ENCODE peak calls at places on chromosomes 13 and 19, in seven cellular contexts. Z is breast epithelium, E is upper lobe of left lung, B is transverse colon, W is SK-N-SH, A is suprapubic skin, P is SK-N-MC. U is an unnamed sample.
A peak's percentile ranks its signal among the peaks of the same experiment; 100 is the strongest.

GRCh38 chr13:48412881-48413351 is at the start of gene LPAR6:
- DNase-seq in Z (no peak), E (no peak), B (no peak), W (no peak), A (no peak), P (no peak), U (no peak)

GRCh38 chr13:56182598-56182997 is 958.1 kb upstream of the PRR20A start:
- DNase-seq in Z (no peak), E (no peak), B (no peak), W (no peak), A (no peak), P (no peak), U (no peak)

GRCh38 chr13:20350819-20351218 is 118.7 kb upstream of the GJB6 start:
- DNase-seq in Z (no peak), E (no peak), B (no peak), W (no peak), A (no peak), P (no peak), U (no peak)

GRCh38 chr19:49613374-49613773 is 22.4 kb downstream of the PRR12 start:
- DNase-seq in Z (no peak), E (no peak), B (no peak), W (no peak), A (no peak), P (no peak), U (no peak)

GRCh38 chr13:108495686-108496363 is 133.6 kb upstream of the MYO16 start:
- DNase-seq in Z (no peak), E (peak; percentile 84), B (no peak), W (peak; percentile 57), A (no peak), P (no peak), U (peak; percentile 17)

GRCh38 chr19:41945135-41945766 is 13.9 kb downstream of the RABAC1 start:
- DNase-seq in Z (peak; percentile 48), E (no peak), B (peak; percentile 83), W (no peak), A (no peak), P (no peak), U (peak; percentile 78)

GRCh38 chr13:36919206-36919832 is 719 bp downstream of the SMAD9 start:
- DNase-seq in Z (no peak), E (peak; percentile 88), B (peak; percentile 28), W (peak; percentile 75), A (no peak), P (no peak), U (no peak)

GRCh38 chr19:43524922-43525835 is 1.8 kb downstream of the ETHE1 start:
- DNase-seq in Z (peak; percentile 78), E (no peak), B (peak; percentile 87), W (no peak), A (peak; percentile 86), P (no peak), U (no peak)

GRCh38 chr13:110338441-110339101 is 31.5 kb downstream of the COL4A2 start:
- DNase-seq in Z (peak; percentile 71), E (no peak), B (peak; percentile 51), W (no peak), A (no peak), P (no peak), U (no peak)

GRCh38 chr19:5261151-5261890 is 79.3 kb downstream of the PTPRS start:
- DNase-seq in Z (peak; percentile 71), E (no peak), B (no peak), W (no peak), A (no peak), P (no peak), U (no peak)

GRCh38 chr19:56136362-56136761 is 4.7 kb upstream of the ZNF444 start:
- DNase-seq in Z (no peak), E (no peak), B (no peak), W (no peak), A (no peak), P (no peak), U (no peak)

GRCh38 chr19:18379803-18380747 is 5.9 kb upstream of the GDF15 start:
- DNase-seq in Z (peak; percentile 97), E (no peak), B (peak; percentile 89), W (no peak), A (peak; percentile 96), P (no peak), U (no peak)
- TF ChIP-seq POLR2AphosphoS5 in Z (peak; percentile 78), E (peak; percentile 54), B (peak; percentile 56), W (no peak), A (no peak), P (no peak), U (no peak)

DNA sequence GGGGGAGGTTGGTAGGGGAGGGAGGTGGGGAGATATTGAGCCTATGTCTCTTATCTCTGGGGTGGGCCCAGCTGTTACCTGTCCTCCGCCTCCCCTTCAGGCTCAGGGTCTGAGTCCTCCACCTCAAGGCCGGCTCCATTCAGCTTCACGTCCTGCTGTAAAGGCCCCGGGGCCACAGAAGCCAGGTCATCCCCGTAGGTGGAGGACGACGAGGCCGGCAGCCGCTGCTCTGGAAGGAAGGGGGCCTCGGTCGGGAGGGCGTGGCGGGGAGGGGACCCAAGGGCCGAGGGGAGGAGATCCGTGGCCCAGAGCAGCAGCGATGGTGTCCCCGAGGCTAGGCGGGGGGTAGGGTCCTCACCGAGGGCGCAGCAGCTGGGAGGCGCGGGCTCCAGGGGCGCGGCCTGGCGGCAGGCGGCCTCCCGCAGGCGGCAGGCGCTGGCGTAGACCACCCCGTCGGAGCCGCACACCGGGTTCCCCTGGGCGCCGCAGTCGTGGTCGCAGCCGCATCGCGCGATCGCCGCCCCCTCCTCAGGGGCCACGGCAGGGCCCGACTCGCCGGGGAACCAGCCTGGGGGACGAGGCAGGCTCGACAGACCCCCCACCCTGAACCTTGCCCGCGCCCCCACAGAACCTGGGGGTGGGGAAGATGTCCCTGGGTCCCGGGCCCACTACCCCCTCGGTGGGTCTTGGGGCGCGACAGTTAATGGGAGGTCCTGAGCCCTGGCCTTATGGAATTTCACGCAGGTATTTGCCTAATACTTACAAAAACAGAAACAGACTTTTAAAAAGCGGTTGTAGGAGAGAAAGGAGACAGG is 7.5 kb downstream of the F2RL3 start:
- DNase-seq in Z (no peak), E (peak; percentile 87), B (peak; percentile 37), W (no peak), A (no peak), P (no peak), U (no peak)
- TF ChIP-seq POLR2AphosphoS5 in Z (no peak), E (no peak), B (no peak), W (no peak), A (no peak), P (no peak), U (no peak)

DNA sequence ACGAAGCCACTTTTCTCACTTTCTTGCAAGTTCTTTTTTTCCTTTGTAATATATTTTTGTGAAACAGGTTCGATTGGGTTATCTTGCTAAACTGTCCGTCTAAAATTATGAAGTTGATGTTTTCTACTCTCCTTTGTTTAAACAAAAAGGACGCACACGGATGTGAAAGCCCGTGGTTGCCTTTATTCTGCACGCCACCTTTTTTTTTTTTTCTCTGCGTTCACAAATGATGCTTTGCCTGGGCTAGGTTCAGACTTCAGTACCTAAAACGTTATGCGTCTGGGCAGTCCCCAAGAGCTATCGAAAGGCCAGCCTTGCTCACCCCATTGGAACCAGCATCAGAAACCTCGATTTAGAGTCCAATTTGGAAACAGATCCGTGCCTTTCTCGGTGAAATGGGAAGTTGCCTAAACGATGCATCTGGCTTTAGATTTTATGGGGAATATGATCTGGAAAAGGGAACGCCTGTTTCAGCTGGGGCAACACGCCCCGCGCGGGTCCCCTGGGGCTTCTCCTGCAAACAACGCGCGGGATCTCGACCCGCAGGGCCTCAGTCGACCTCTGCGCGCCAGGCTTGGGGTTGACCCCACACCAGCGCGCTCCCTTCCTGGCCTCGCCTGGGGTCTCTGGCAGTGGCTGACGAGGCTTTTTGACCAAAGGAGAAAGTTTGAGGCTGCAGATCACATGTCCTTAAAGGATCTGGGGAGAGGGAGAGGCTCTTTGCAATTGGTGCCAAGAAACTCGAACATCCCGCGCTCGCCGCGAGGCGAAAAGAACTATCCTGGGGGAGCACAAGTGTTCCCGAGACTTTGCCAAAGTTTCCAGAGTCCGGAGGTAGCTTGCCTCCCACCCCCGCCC is 114.0 kb downstream of the KCNRG start:
- DNase-seq in Z (no peak), E (peak; percentile 79), B (no peak), W (no peak), A (no peak), P (no peak), U (no peak)
- TF ChIP-seq POLR2AphosphoS5 in Z (no peak), E (no peak), B (no peak), W (no peak), A (no peak), P (no peak), U (no peak)

DNA sequence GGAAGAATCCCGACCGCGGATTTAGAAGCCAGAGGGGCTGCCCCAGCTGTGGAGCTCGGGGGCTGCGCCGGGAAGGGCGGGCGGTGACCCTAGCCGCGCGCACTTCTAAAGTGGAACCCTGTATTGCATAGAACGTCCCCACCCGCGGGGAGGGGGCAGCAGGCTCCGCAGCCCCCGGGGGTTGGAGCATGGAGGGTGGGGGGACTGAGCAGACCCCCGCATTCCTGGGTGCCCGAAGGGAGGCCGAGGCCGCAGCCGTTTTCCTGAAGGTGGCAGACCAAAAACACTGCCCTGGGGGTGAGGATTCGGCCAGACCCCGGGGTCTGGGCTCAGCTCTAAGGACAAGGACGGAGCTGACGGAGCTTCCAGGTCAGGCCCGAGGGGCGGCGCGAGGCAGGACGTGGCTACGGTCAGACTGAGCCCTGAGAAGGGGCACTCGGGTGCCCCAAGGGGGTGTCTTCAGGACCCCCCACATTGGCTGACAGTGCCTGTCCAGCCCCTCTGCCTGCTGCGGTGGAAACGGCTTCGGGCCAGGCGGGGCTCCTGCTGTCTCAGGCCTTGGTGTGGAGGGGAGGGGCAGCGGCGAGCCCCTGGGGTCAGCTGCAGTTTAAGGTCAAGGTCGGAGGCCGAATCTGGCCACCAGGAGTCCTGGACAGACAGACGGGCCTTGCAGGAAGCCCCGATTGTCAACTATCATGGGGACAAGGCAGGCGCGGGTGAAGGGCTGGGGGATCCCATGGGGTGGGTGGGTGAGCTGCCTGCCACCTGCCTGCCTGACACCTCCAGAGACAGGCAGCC is 12.6 kb downstream of the MKNK2 start:
- DNase-seq in Z (no peak), E (peak; percentile 80), B (no peak), W (no peak), A (peak; percentile 79), P (no peak), U (no peak)
- TF ChIP-seq POLR2AphosphoS5 in Z (no peak), E (no peak), B (no peak), W (no peak), A (no peak), P (no peak), U (peak; percentile 13)

DNA sequence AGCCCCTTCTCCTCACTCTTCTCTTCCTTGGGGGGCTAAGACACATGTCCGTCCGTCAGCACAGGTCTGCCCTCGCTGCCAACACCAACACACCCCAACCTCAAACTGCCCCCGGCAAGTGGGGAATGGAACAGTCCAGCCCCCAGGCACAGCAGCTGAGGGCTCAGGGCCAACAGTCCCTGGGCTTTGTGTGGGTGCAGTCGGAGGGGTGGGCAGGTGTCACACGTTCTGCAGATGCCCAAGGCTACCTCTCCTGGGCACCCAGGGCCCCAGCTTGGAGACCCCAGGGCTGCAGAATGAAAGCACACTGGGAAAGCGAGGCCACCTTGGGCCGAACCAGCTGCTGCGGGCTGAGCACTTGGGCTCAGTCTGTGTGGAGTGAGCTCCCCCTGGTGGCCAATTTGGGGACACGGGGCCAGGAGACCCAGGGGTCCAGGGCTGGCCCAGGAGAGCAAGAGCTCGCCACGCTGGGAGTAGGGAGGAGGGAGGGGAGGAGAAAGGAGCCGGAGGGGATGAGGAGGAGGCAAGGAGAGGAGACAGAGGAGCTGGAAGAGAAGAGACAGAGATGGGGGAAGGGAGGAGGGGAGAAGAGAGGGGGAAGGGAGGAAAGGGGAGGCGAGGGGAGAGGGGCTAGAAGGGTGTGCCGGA is 14.0 kb upstream of the ATP8B3 start:
- DNase-seq in Z (peak; percentile 52), E (no peak), B (peak; percentile 75), W (peak; percentile 97), A (peak; percentile 87), P (no peak), U (peak; percentile 99)
- TF ChIP-seq POLR2AphosphoS5 in Z (no peak), E (no peak), B (no peak), W (no peak), A (no peak), P (no peak), U (no peak)

GRCh38 chr13:67632590-67632989 is 402.5 kb upstream of the PCDH9 start:
- DNase-seq in Z (no peak), E (no peak), B (no peak), W (no peak), A (no peak), P (peak; percentile 94), U (no peak)
- TF ChIP-seq POLR2AphosphoS5 in Z (no peak), E (no peak), B (no peak), W (no peak), A (no peak), P (peak; percentile 40), U (no peak)

U was measured in GM12891.